ENCODE peak calls at places on chromosome 14, in six cellular contexts. M is GM12891, N is K562, H is stomach, A is endothelial cell of umbilical vein, P is HepG2. X is an unnamed sample.
A peak's percentile ranks its signal among the peaks of the same experiment; 100 is the strongest.

GRCh38 chr14:55843718-55844403 is 263.9 kb downstream of the KTN1 start:
- DNase-seq in M (no peak), N (no peak), H (no peak), A (peak; percentile 25), P (no peak), X (no peak)

GRCh38 chr14:59123526-59123925 is 64.9 kb upstream of the DAAM1 start:
- DNase-seq in M (no peak), N (no peak), H (no peak), A (no peak), P (no peak), X (no peak)

GRCh38 chr14:72516936-72517408 is 376.9 kb downstream of the DPF3 start:
- DNase-seq in M (no peak), N (peak; percentile 44), H (peak; percentile 64), A (peak; percentile 83), P (peak; percentile 46), X (peak; percentile 42)

GRCh38 chr14:76950043-76951020 is 78.2 kb downstream of the IRF2BPL start:
- DNase-seq in M (no peak), N (no peak), H (no peak), A (peak; percentile 95), P (no peak), X (no peak)

GRCh38 chr14:25411933-25412757 is 362.2 kb upstream of the STXBP6 start:
- DNase-seq in M (no peak), N (no peak), H (no peak), A (no peak), P (no peak), X (no peak)

GRCh38 chr14:53391156-53391555 is 238.0 kb upstream of the DDHD1 start:
- DNase-seq in M (no peak), N (no peak), H (no peak), A (no peak), P (peak; percentile 13), X (no peak)

GRCh38 chr14:21978184-21978998 is 304.8 kb upstream of the OR4E1 start:
- DNase-seq in M (peak; percentile 25), N (peak; percentile 45), H (peak; percentile 39), A (peak; percentile 41), P (peak; percentile 55), X (peak; percentile 15)

GRCh38 chr14:72644758-72645489 is 249.0 kb downstream of the DPF3 start:
- DNase-seq in M (no peak), N (peak; percentile 9), H (no peak), A (no peak), P (no peak), X (no peak)

GRCh38 chr14:106657460-106657859 is 1131.1 kb downstream of the TMEM121 start:
- DNase-seq in M (no peak), N (no peak), H (no peak), A (no peak), P (no peak), X (no peak)

GRCh38 chr14:29144598-29144997 is 378.0 kb downstream of the FOXG1 start:
- DNase-seq in M (no peak), N (no peak), H (no peak), A (no peak), P (no peak), X (no peak)

GRCh38 chr14:53108292-53108937 is 44.7 kb downstream of the DDHD1 start:
- DNase-seq in M (no peak), N (no peak), H (no peak), A (no peak), P (no peak), X (no peak)

GRCh38 chr14:81509838-81510452 is 23.7 kb downstream of the SEL1L start:
- DNase-seq in M (no peak), N (no peak), H (no peak), A (no peak), P (no peak), X (no peak)

GRCh38 chr14:23359722-23360447 is 5.1 kb downstream of the EFS start:
- DNase-seq in M (no peak), N (no peak), H (no peak), A (no peak), P (no peak), X (peak; percentile 46)

GRCh38 chr14:65813760-65814387 is 401.3 kb downstream of the FUT8 start:
- DNase-seq in M (no peak), N (no peak), H (no peak), A (no peak), P (no peak), X (no peak)

GRCh38 chr14:100031506-100032281 is 33.5 kb upstream of the EVL start:
- DNase-seq in M (no peak), N (no peak), H (no peak), A (peak; percentile 84), P (no peak), X (no peak)

GRCh38 chr14:88454886-88455285 is 69.4 kb downstream of the SPATA7 start:
- DNase-seq in M (no peak), N (no peak), H (no peak), A (no peak), P (no peak), X (no peak)

GRCh38 chr14:52272375-52272774 is 4.9 kb downstream of the PTGDR start:
- DNase-seq in M (no peak), N (no peak), H (no peak), A (no peak), P (no peak), X (no peak)

GRCh38 chr14:102215071-102215470 is 75.4 kb downstream of the WDR20 start:
- DNase-seq in M (no peak), N (no peak), H (no peak), A (no peak), P (no peak), X (no peak)
- TF ChIP-seq POLR2AphosphoS5 in M (no peak), N (no peak), H (no peak), A (no peak), P (no peak), X (no peak)

DNA sequence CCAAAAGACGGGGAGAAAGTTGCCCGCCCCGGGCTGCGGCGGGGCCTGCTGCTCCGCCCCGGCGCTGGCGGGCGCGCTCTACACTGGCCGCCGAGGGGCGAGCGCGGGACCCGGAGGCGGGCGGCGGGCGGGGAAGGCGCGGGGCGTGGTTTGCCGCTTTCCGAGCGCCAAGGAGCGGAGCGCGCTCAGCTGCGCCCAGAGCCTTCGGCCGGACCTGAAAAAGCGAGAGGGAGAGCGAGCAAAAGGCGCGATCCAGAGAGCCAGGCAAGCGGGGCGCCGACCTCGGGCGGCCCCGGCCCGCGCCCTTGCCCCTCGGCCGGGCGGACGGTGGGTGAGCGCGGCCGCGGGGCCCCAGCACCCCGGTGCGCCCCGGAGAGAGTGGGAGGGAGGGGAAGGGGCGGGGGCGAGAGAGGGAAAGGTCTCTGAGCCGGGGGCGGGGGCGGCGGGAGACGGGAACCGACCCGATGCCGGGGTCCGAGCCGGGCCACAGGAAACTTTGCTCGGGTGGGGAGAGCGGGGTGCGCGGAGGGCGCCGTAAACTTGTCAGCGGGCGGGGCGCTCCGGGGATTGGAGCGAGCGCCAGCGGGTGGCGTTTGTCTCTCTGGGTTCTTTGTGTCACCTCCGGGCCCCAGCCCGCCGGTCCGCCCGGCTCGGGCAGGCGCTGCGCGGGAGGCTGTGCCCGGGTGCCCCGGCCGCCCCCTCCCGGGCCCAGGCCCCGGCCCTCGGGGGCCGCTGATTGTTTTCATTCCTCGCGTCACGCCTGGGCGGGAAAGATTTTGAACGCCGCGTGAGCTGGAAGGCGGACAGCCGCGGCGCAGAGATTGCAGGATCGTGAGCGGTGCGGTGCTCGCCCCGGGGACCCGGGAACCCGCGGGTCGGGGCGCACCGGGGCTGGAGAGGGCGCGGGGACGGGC is at the start of gene SYNE2:
- DNase-seq in M (peak; percentile 86), N (peak; percentile 55), H (peak; percentile 85), A (peak; percentile 78), P (peak; percentile 38), X (peak; percentile 96)
- TF ChIP-seq POLR2AphosphoS5 in M (no peak), N (no peak), H (peak; percentile 65), A (no peak), P (no peak), X (peak; percentile 73)

DNA sequence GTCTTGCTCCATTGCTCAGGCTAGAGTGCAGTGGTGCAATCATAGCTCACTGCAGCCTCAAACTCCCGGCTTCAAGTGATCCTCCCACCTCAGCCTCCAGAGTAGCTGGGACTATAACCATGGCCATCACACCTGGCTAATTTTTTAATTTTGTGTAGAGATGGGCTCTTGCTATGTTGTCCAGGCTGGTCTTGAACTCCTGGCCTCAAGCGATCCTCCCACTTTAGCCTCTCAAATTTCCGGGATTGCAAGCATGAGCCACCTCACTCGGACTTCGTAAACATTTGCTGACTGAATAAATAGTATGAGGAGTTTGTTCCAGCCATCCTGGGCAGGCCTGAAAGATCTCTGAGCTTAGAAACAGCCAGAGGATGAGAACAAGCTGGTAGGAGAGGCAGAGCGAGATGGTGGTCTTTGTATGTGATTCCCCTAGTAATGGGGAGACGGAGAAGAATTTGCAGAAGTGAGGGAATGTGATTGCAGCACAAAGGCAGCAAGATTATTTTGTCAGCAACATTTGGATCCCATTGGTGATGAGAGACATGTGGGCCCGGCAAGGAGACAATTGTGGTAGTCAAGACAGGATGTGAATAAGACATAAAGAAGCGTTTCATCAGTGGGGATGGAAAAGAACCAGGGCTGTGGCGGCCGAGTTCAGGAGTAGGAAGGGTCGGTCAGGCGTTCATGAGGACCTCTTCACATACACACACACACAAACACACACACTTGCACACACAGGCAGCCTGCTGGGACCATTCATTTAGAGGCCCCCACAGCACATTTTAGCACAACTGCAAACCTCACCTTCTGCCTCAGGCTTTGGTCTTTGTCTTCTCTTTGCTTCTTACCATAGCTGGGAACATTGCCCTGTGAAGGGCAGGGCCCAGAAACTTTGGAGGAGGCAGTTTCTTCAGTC is 155.5 kb downstream of the ZFP36L1 start:
- DNase-seq in M (no peak), N (no peak), H (no peak), A (no peak), P (no peak), X (no peak)
- TF ChIP-seq POLR2AphosphoS5 in M (no peak), N (no peak), H (no peak), A (no peak), P (no peak), X (peak; percentile 49)

GRCh38 chr14:90496379-90496778 is 99.5 kb downstream of the CALM1 start:
- DNase-seq in M (no peak), N (no peak), H (no peak), A (no peak), P (no peak), X (no peak)

GRCh38 chr14:90499121-90499520 is 102.3 kb downstream of the CALM1 start:
- DNase-seq in M (no peak), N (no peak), H (no peak), A (no peak), P (no peak), X (no peak)

GRCh38 chr14:90498198-90498597 is 101.4 kb downstream of the CALM1 start:
- DNase-seq in M (no peak), N (no peak), H (no peak), A (no peak), P (no peak), X (no peak)

GRCh38 chr14:90491868-90492560 is 95.2 kb downstream of the CALM1 start:
- DNase-seq in M (no peak), N (no peak), H (no peak), A (no peak), P (no peak), X (no peak)

DNA sequence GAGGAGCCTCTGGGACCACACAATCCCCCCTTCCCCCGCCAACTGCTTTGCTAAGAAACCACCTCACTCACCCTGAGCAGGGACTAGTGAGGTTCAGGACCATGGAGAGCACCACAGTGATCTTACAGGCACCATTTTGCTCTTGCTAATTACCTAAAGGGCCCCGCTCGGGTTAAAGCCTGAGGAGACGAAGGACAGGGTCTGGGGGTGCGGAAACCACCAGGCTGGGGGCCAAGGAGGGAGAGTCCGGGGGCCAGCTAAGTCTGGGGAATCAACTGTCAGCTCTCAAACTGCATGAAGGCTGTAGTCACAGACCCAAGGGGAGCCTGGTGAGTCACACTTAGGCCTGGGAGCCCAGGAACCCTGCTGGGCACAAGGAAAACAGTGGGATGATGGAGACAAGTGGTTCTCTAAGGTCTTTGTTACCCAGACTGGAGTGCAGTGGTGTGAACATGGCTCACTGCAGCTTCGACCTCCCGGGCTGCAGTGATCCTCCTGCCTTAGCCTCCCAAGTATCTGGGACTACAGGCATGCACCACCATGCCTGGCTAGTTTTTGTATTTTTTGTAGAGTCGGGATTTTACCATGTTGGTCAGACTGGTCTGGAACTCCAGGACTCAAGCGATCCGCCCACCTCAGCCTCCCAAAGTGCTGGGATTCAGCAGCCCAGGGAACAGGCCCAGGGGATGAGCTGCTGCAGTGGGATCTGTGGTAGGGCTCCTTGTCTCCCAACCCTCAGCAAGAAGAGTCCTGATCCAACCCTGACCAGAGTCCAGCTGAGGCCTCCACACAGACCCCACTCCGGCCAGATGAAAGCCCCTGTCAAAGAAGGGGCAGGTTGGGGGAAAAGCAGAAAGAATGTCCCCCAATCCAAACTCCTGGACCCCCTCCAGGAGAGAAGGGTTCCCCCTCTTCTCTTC is 98.8 kb downstream of the CALM1 start:
- DNase-seq in M (peak; percentile 64), N (peak; percentile 62), H (peak; percentile 64), A (peak; percentile 52), P (peak; percentile 53), X (no peak)
- TF ChIP-seq POLR2AphosphoS5 in M (no peak), N (no peak), H (no peak), A (no peak), P (no peak), X (no peak)